ENCODE peak calls at places on chromosomes 13 and 19, in ten cellular contexts. One of them, this sample, is unnamed.

GRCh38 chr19:13129384-13129783 is 11.3 kb downstream of the NACC1 start:
- DNase-seq in heart right ventricle: no peak
- DNase-seq in neural crest cell: no peak
- DNase-seq in smooth muscle cell of the brain vasculature: no peak
- DNase-seq in effector CD4-positive, alpha-beta T cell: no peak
- DNase-seq in activated T-helper 1 cell treated with anti-CD3 and anti-CD28 coated beads, Interleukin-12 subunit alpha, Interleukin-12 subunit beta, Interleukin-2, Interleukin-4 antibody, amounts not matched to agents 30 ng/mL and 10 ng/mL and 1 ng/mL, durations not matched to agents 14 hours and 24 hours and 36 hours: no peak
- DNase-seq in DMS79: no peak
- DNase-seq in HFFc6: no peak
- DNase-seq in cardiac fibroblast: no peak
- DNase-seq in GM04503: no peak
- DNase-seq in this sample: no peak

GRCh38 chr13:102983496-102983895 is 82.7 kb downstream of the SLC10A2 start:
- DNase-seq in heart right ventricle: no peak
- DNase-seq in neural crest cell: no peak
- DNase-seq in smooth muscle cell of the brain vasculature: no peak
- DNase-seq in effector CD4-positive, alpha-beta T cell: no peak
- DNase-seq in activated T-helper 1 cell treated with anti-CD3 and anti-CD28 coated beads, Interleukin-12 subunit alpha, Interleukin-12 subunit beta, Interleukin-2, Interleukin-4 antibody, amounts not matched to agents 30 ng/mL and 10 ng/mL and 1 ng/mL, durations not matched to agents 14 hours and 24 hours and 36 hours: no peak
- DNase-seq in DMS79: no peak
- DNase-seq in HFFc6: no peak
- DNase-seq in cardiac fibroblast: peak
- DNase-seq in GM04503: no peak
- DNase-seq in this sample: no peak

GRCh38 chr13:19862511-19863313 is 737 bp downstream of the ZMYM5 start:
- DNase-seq in heart right ventricle: peak
- DNase-seq in neural crest cell: peak
- DNase-seq in smooth muscle cell of the brain vasculature: no peak
- DNase-seq in effector CD4-positive, alpha-beta T cell: peak
- DNase-seq in activated T-helper 1 cell treated with anti-CD3 and anti-CD28 coated beads, Interleukin-12 subunit alpha, Interleukin-12 subunit beta, Interleukin-2, Interleukin-4 antibody, amounts not matched to agents 30 ng/mL and 10 ng/mL and 1 ng/mL, durations not matched to agents 14 hours and 24 hours and 36 hours: peak
- DNase-seq in DMS79: no peak
- DNase-seq in HFFc6: peak
- DNase-seq in cardiac fibroblast: peak
- DNase-seq in GM04503: peak
- DNase-seq in this sample: no peak

GRCh38 chr13:81990652-81991051 is 1649.7 kb upstream of the SPRY2 start:
- DNase-seq in heart right ventricle: no peak
- DNase-seq in neural crest cell: no peak
- DNase-seq in smooth muscle cell of the brain vasculature: no peak
- DNase-seq in effector CD4-positive, alpha-beta T cell: no peak
- DNase-seq in activated T-helper 1 cell treated with anti-CD3 and anti-CD28 coated beads, Interleukin-12 subunit alpha, Interleukin-12 subunit beta, Interleukin-2, Interleukin-4 antibody, amounts not matched to agents 30 ng/mL and 10 ng/mL and 1 ng/mL, durations not matched to agents 14 hours and 24 hours and 36 hours: no peak
- DNase-seq in DMS79: no peak
- DNase-seq in HFFc6: no peak
- DNase-seq in cardiac fibroblast: no peak
- DNase-seq in GM04503: no peak
- DNase-seq in this sample: no peak

GRCh38 chr13:26628706-26629105 is 71.2 kb downstream of the WASF3 start:
- DNase-seq in heart right ventricle: no peak
- DNase-seq in neural crest cell: no peak
- DNase-seq in smooth muscle cell of the brain vasculature: no peak
- DNase-seq in effector CD4-positive, alpha-beta T cell: no peak
- DNase-seq in activated T-helper 1 cell treated with anti-CD3 and anti-CD28 coated beads, Interleukin-12 subunit alpha, Interleukin-12 subunit beta, Interleukin-2, Interleukin-4 antibody, amounts not matched to agents 30 ng/mL and 10 ng/mL and 1 ng/mL, durations not matched to agents 14 hours and 24 hours and 36 hours: no peak
- DNase-seq in DMS79: no peak
- DNase-seq in HFFc6: peak
- DNase-seq in cardiac fibroblast: peak
- DNase-seq in GM04503: no peak
- DNase-seq in this sample: no peak

GRCh38 chr13:82815791-82816190 is 1066.5 kb downstream of the SLITRK1 start:
- DNase-seq in heart right ventricle: no peak
- DNase-seq in neural crest cell: no peak
- DNase-seq in smooth muscle cell of the brain vasculature: no peak
- DNase-seq in effector CD4-positive, alpha-beta T cell: no peak
- DNase-seq in activated T-helper 1 cell treated with anti-CD3 and anti-CD28 coated beads, Interleukin-12 subunit alpha, Interleukin-12 subunit beta, Interleukin-2, Interleukin-4 antibody, amounts not matched to agents 30 ng/mL and 10 ng/mL and 1 ng/mL, durations not matched to agents 14 hours and 24 hours and 36 hours: no peak
- DNase-seq in DMS79: no peak
- DNase-seq in HFFc6: no peak
- DNase-seq in cardiac fibroblast: no peak
- DNase-seq in GM04503: no peak
- DNase-seq in this sample: no peak

GRCh38 chr13:111868716-111869115 is 198.2 kb upstream of the SOX1 start:
- DNase-seq in heart right ventricle: no peak
- DNase-seq in neural crest cell: no peak
- DNase-seq in smooth muscle cell of the brain vasculature: no peak
- DNase-seq in effector CD4-positive, alpha-beta T cell: no peak
- DNase-seq in activated T-helper 1 cell treated with anti-CD3 and anti-CD28 coated beads, Interleukin-12 subunit alpha, Interleukin-12 subunit beta, Interleukin-2, Interleukin-4 antibody, amounts not matched to agents 30 ng/mL and 10 ng/mL and 1 ng/mL, durations not matched to agents 14 hours and 24 hours and 36 hours: no peak
- DNase-seq in DMS79: no peak
- DNase-seq in HFFc6: no peak
- DNase-seq in cardiac fibroblast: no peak
- DNase-seq in GM04503: no peak
- DNase-seq in this sample: no peak

GRCh38 chr13:20550799-20551198 is 16.2 kb upstream of the IFT88 start:
- DNase-seq in heart right ventricle: no peak
- DNase-seq in neural crest cell: no peak
- DNase-seq in smooth muscle cell of the brain vasculature: no peak
- DNase-seq in effector CD4-positive, alpha-beta T cell: no peak
- DNase-seq in activated T-helper 1 cell treated with anti-CD3 and anti-CD28 coated beads, Interleukin-12 subunit alpha, Interleukin-12 subunit beta, Interleukin-2, Interleukin-4 antibody, amounts not matched to agents 30 ng/mL and 10 ng/mL and 1 ng/mL, durations not matched to agents 14 hours and 24 hours and 36 hours: no peak
- DNase-seq in DMS79: no peak
- DNase-seq in HFFc6: no peak
- DNase-seq in cardiac fibroblast: no peak
- DNase-seq in GM04503: no peak
- DNase-seq in this sample: no peak

GRCh38 chr19:18975011-18975410 is 34.0 kb upstream of the HOMER3 start:
- DNase-seq in heart right ventricle: no peak
- DNase-seq in neural crest cell: no peak
- DNase-seq in smooth muscle cell of the brain vasculature: no peak
- DNase-seq in effector CD4-positive, alpha-beta T cell: no peak
- DNase-seq in activated T-helper 1 cell treated with anti-CD3 and anti-CD28 coated beads, Interleukin-12 subunit alpha, Interleukin-12 subunit beta, Interleukin-2, Interleukin-4 antibody, amounts not matched to agents 30 ng/mL and 10 ng/mL and 1 ng/mL, durations not matched to agents 14 hours and 24 hours and 36 hours: no peak
- DNase-seq in DMS79: no peak
- DNase-seq in HFFc6: peak
- DNase-seq in cardiac fibroblast: peak
- DNase-seq in GM04503: no peak
- DNase-seq in this sample: no peak

GRCh38 chr19:29454109-29454508 is 71.7 kb upstream of the VSTM2B start:
- DNase-seq in heart right ventricle: no peak
- DNase-seq in neural crest cell: no peak
- DNase-seq in smooth muscle cell of the brain vasculature: no peak
- DNase-seq in effector CD4-positive, alpha-beta T cell: no peak
- DNase-seq in activated T-helper 1 cell treated with anti-CD3 and anti-CD28 coated beads, Interleukin-12 subunit alpha, Interleukin-12 subunit beta, Interleukin-2, Interleukin-4 antibody, amounts not matched to agents 30 ng/mL and 10 ng/mL and 1 ng/mL, durations not matched to agents 14 hours and 24 hours and 36 hours: no peak
- DNase-seq in DMS79: no peak
- DNase-seq in HFFc6: no peak
- DNase-seq in cardiac fibroblast: no peak
- DNase-seq in GM04503: no peak
- DNase-seq in this sample: no peak

GRCh38 chr19:19106061-19106551 is 32.2 kb downstream of the TMEM161A start:
- DNase-seq in heart right ventricle: no peak
- DNase-seq in neural crest cell: peak
- DNase-seq in smooth muscle cell of the brain vasculature: no peak
- DNase-seq in effector CD4-positive, alpha-beta T cell: no peak
- DNase-seq in activated T-helper 1 cell treated with anti-CD3 and anti-CD28 coated beads, Interleukin-12 subunit alpha, Interleukin-12 subunit beta, Interleukin-2, Interleukin-4 antibody, amounts not matched to agents 30 ng/mL and 10 ng/mL and 1 ng/mL, durations not matched to agents 14 hours and 24 hours and 36 hours: no peak
- DNase-seq in DMS79: no peak
- DNase-seq in HFFc6: no peak
- DNase-seq in cardiac fibroblast: no peak
- DNase-seq in GM04503: no peak
- DNase-seq in this sample: no peak

GRCh38 chr19:30625947-30626346 is 253.8 kb downstream of the ZNF536 start:
- DNase-seq in heart right ventricle: no peak
- DNase-seq in neural crest cell: no peak
- DNase-seq in smooth muscle cell of the brain vasculature: no peak
- DNase-seq in effector CD4-positive, alpha-beta T cell: no peak
- DNase-seq in activated T-helper 1 cell treated with anti-CD3 and anti-CD28 coated beads, Interleukin-12 subunit alpha, Interleukin-12 subunit beta, Interleukin-2, Interleukin-4 antibody, amounts not matched to agents 30 ng/mL and 10 ng/mL and 1 ng/mL, durations not matched to agents 14 hours and 24 hours and 36 hours: no peak
- DNase-seq in DMS79: no peak
- DNase-seq in HFFc6: no peak
- DNase-seq in cardiac fibroblast: no peak
- DNase-seq in GM04503: no peak
- DNase-seq in this sample: no peak

GRCh38 chr13:113297370-113297871 is 382 bp downstream of the LAMP1 start:
- DNase-seq in heart right ventricle: no peak
- DNase-seq in neural crest cell: no peak
- DNase-seq in smooth muscle cell of the brain vasculature: no peak
- DNase-seq in effector CD4-positive, alpha-beta T cell: peak
- DNase-seq in activated T-helper 1 cell treated with anti-CD3 and anti-CD28 coated beads, Interleukin-12 subunit alpha, Interleukin-12 subunit beta, Interleukin-2, Interleukin-4 antibody, amounts not matched to agents 30 ng/mL and 10 ng/mL and 1 ng/mL, durations not matched to agents 14 hours and 24 hours and 36 hours: peak
- DNase-seq in DMS79: no peak
- DNase-seq in HFFc6: peak
- DNase-seq in cardiac fibroblast: peak
- DNase-seq in GM04503: no peak
- DNase-seq in this sample: no peak

GRCh38 chr13:97122381-97122996 is 99.6 kb upstream of the MBNL2 start:
- DNase-seq in heart right ventricle: no peak
- DNase-seq in neural crest cell: no peak
- DNase-seq in smooth muscle cell of the brain vasculature: no peak
- DNase-seq in effector CD4-positive, alpha-beta T cell: no peak
- DNase-seq in activated T-helper 1 cell treated with anti-CD3 and anti-CD28 coated beads, Interleukin-12 subunit alpha, Interleukin-12 subunit beta, Interleukin-2, Interleukin-4 antibody, amounts not matched to agents 30 ng/mL and 10 ng/mL and 1 ng/mL, durations not matched to agents 14 hours and 24 hours and 36 hours: no peak
- DNase-seq in DMS79: no peak
- DNase-seq in HFFc6: peak
- DNase-seq in cardiac fibroblast: peak
- DNase-seq in GM04503: no peak
- DNase-seq in this sample: no peak

GRCh38 chr19:38769635-38770211 is 3.6 kb downstream of the LGALS7 start:
- DNase-seq in heart right ventricle: peak
- DNase-seq in neural crest cell: peak
- DNase-seq in smooth muscle cell of the brain vasculature: peak
- DNase-seq in effector CD4-positive, alpha-beta T cell: peak
- DNase-seq in activated T-helper 1 cell treated with anti-CD3 and anti-CD28 coated beads, Interleukin-12 subunit alpha, Interleukin-12 subunit beta, Interleukin-2, Interleukin-4 antibody, amounts not matched to agents 30 ng/mL and 10 ng/mL and 1 ng/mL, durations not matched to agents 14 hours and 24 hours and 36 hours: peak
- DNase-seq in DMS79: no peak
- DNase-seq in HFFc6: peak
- DNase-seq in cardiac fibroblast: peak
- DNase-seq in GM04503: no peak
- DNase-seq in this sample: no peak

GRCh38 chr19:4016486-4016885 is 8.9 kb downstream of the PIAS4 start:
- DNase-seq in heart right ventricle: no peak
- DNase-seq in neural crest cell: peak
- DNase-seq in smooth muscle cell of the brain vasculature: no peak
- DNase-seq in effector CD4-positive, alpha-beta T cell: no peak
- DNase-seq in activated T-helper 1 cell treated with anti-CD3 and anti-CD28 coated beads, Interleukin-12 subunit alpha, Interleukin-12 subunit beta, Interleukin-2, Interleukin-4 antibody, amounts not matched to agents 30 ng/mL and 10 ng/mL and 1 ng/mL, durations not matched to agents 14 hours and 24 hours and 36 hours: no peak
- DNase-seq in DMS79: no peak
- DNase-seq in HFFc6: no peak
- DNase-seq in cardiac fibroblast: no peak
- DNase-seq in GM04503: no peak
- DNase-seq in this sample: no peak

This sample was measured in SK-N-MC.